ENCODE peak calls at places on chromosomes 12 and 14, in seven cellular contexts. W is HCT116, P is astrocyte, L is SK-N-SH, B is PC-3, T is GM23248, J is fibroblast of lung. Q is an unnamed sample.
A peak's percentile ranks its signal among the peaks of the same experiment; 100 is the strongest.

GRCh38 chr12:112198120-112198733 is 72.9 kb downstream of the TRAFD1 start:
- DNase-seq in J (peak; percentile 61), B (peak; percentile 82), L (peak; percentile 78), W (peak; percentile 41), P (peak; percentile 19), T (peak; percentile 70), Q (peak; percentile 17)

GRCh38 chr12:51951843-51952722 is 584 bp downstream of the ACVR1B start:
- DNase-seq in L (peak; percentile 30), B (peak; percentile 11), W (no peak), P (no peak), J (no peak), T (peak; percentile 49), Q (no peak)

GRCh38 chr14:63992858-63993257 is 140.1 kb downstream of the SYNE2 start:
- DNase-seq in J (no peak), B (no peak), P (no peak), T (no peak), L (no peak), W (no peak), Q (peak; percentile 86)

GRCh38 chr14:28773917-28774691 is 7.5 kb downstream of the FOXG1 start:
- DNase-seq in J (peak; percentile 55), P (peak; percentile 36), B (no peak), W (no peak), T (peak; percentile 73), L (no peak), Q (no peak)

GRCh38 chr12:71870409-71870808 is 30.9 kb downstream of the TBC1D15 start:
- DNase-seq in J (no peak), T (no peak), B (no peak), L (no peak), P (no peak), W (no peak), Q (no peak)

GRCh38 chr12:21239866-21240265 is 94.9 kb downstream of the SLCO1A2 start:
- DNase-seq in J (no peak), L (no peak), W (no peak), B (no peak), P (no peak), T (no peak), Q (peak; percentile 4)

GRCh38 chr12:51482808-51483532 is 58.3 kb downstream of the SLC4A8 start:
- DNase-seq in B (no peak), J (peak; percentile 1), L (no peak), T (no peak), P (no peak), W (no peak), Q (no peak)

GRCh38 chr12:43312991-43313505 is 239.0 kb downstream of the ADAMTS20 start:
- DNase-seq in L (no peak), W (no peak), P (peak; percentile 53), T (no peak), B (no peak), J (no peak), Q (no peak)

GRCh38 chr12:54442071-54442470 is 23.0 kb upstream of the ITGA5 start:
- DNase-seq in J (no peak), L (no peak), P (no peak), B (no peak), T (no peak), W (no peak), Q (no peak)
- H3K27ac ChIP-seq in J (no peak overlapping the region), L (no peak overlapping the region), P (no peak overlapping the region), B (no peak overlapping the region), T (no peak overlapping the region), W (no peak overlapping the region), Q (no peak overlapping the region)

DNA sequence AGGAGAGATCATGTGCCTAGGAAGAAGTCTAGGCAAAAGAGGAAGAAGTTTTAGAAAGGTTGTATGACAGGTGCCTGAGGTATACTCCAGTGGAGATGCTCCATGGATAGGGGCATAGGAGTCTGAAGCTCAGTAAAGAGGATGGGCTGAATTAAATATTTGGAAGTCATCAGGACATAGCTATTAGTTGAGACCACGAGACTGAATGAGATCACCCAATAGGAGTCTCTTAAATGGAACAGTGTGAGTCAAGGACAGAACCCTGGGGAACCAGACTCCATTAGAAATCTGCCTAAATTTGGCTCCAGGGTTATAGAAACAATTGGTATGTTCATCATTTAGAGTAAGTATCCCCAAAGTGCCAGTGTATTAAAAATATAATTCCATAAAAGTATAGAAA is 172.6 kb downstream of the PRKCH start:
- DNase-seq in L (no peak), W (no peak), B (no peak), T (peak; percentile 58), P (no peak), J (no peak), Q (no peak)
- H3K4me3 ChIP-seq in L (no peak overlapping the region), W (no peak overlapping the region), B (no peak overlapping the region), T (no peak overlapping the region), P (no peak overlapping the region), J (no peak overlapping the region), Q (no peak overlapping the region)

GRCh38 chr12:68749861-68750260 is 3.9 kb downstream of the SLC35E3 start:
- DNase-seq in W (no peak), B (no peak), L (no peak), J (no peak), P (no peak), T (no peak), Q (no peak)

GRCh38 chr12:68749443-68749842 is 3.5 kb downstream of the SLC35E3 start:
- DNase-seq in P (no peak), L (no peak), B (no peak), W (no peak), T (no peak), J (no peak), Q (no peak)

GRCh38 chr12:68746572-68747180 is 700 bp downstream of the SLC35E3 start:
- DNase-seq in L (peak; percentile 68), T (peak; percentile 91), P (peak; percentile 45), W (no peak), B (peak; percentile 68), J (peak; percentile 70), Q (peak; percentile 74)

GRCh38 chr12:68745904-68746571 is at the start of gene SLC35E3:
- DNase-seq in B (peak; percentile 92), P (peak; percentile 69), L (peak; percentile 96), W (peak; percentile 68), T (peak; percentile 98), J (peak; percentile 83), Q (peak; percentile 89)

DNA sequence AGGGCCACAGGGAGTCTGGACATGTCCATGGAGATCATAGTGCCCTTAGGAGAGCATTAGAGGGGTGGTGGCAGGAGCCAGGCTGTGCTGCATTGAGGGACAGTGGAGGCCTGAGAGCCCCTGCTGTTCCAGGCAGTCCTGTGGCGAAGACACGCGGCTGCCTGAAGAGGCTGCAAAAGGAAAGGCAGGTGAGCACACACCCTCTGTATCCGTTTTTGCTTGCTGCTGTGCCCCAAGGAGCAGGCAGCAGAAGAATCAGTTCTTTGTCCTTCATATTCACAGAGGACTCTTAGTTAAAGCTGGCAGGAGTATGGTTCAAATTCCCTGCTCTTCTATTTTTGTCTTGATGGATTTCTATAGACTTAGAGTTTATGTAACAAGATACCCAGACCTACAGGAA is 4.5 kb downstream of the SLC35E3 start:
- DNase-seq in P (no peak), B (no peak), T (no peak), W (no peak), J (no peak), L (no peak), Q (peak; percentile 14)
- H3K9ac ChIP-seq in P (no peak overlapping the region), B (no peak overlapping the region), T (no peak overlapping the region), W (no peak overlapping the region), J (no peak overlapping the region), L (no peak overlapping the region), Q (no peak overlapping the region)

GRCh38 chr12:7079826-7080125 is 12.5 kb downstream of the C1R start:
- DNase-seq in L (no peak), B (peak; percentile 30), T (peak; percentile 84), J (peak; percentile 67), W (no peak), P (peak; percentile 40), Q (peak; percentile 82)
- H3K27ac ChIP-seq in L (no peak overlapping the region), B (peak overlapping the region; percentile 59), T (peak overlapping the region; percentile 91), J (peak overlapping the region; percentile 82), W (no peak overlapping the region), P (peak overlapping the region; percentile 58), Q (peak overlapping the region; percentile 83)

GRCh38 chr14:49853572-49854375 is 1.2 kb upstream of the NEMF start:
- DNase-seq in B (peak; percentile 95), T (peak; percentile 94), J (peak; percentile 86), P (peak; percentile 64), W (peak; percentile 90), L (peak; percentile 69), Q (peak; percentile 69)

GRCh38 chr14:49858383-49858782 is 5.8 kb upstream of the NEMF start:
- DNase-seq in P (no peak), J (no peak), W (no peak), T (no peak), L (no peak), B (no peak), Q (no peak)

GRCh38 chr14:49860988-49861387 is 8.4 kb upstream of the NEMF start:
- DNase-seq in J (no peak), L (no peak), W (no peak), B (no peak), T (peak; percentile 11), P (no peak), Q (no peak)

GRCh38 chr14:49861581-49861922 is 9.0 kb upstream of the NEMF start:
- DNase-seq in T (peak; percentile 86), P (peak; percentile 76), L (peak; percentile 36), B (peak; percentile 68), W (no peak), J (peak; percentile 94), Q (peak; percentile 64)

DNA sequence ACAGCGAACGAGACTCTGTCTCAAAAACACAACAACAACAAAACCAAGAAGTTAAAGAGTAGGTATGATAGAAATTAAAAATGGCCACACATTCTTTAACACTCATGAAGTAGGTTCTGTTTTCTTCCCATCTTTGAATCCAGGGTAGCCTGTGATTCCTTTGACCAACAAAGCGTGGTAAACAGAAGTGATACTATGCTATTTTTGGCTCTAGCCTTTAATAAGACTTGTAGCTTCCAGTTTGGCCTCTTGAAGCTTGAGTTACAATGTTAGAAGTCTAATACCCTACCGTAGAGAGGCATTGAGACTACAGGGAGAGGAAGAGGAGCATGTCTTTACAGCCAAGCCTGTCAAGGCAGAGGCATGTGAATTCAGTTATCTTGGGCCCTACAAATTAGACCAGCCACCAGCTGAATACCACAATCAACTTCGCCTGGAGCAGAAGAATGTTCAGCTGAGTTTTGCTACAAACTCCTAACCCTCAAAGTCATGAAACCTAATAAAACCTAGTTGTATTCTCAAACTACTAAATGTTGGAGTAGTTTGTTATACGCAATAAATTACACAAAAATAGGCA is 4.9 kb upstream of the NEMF start:
- DNase-seq in T (no peak), W (no peak), B (no peak), L (no peak), P (no peak), J (no peak), Q (no peak)
- H3K4me3 ChIP-seq in T (no peak overlapping the region), W (no peak overlapping the region), B (no peak overlapping the region), L (no peak overlapping the region), P (no peak overlapping the region), J (no peak overlapping the region), Q (no peak overlapping the region)

DNA sequence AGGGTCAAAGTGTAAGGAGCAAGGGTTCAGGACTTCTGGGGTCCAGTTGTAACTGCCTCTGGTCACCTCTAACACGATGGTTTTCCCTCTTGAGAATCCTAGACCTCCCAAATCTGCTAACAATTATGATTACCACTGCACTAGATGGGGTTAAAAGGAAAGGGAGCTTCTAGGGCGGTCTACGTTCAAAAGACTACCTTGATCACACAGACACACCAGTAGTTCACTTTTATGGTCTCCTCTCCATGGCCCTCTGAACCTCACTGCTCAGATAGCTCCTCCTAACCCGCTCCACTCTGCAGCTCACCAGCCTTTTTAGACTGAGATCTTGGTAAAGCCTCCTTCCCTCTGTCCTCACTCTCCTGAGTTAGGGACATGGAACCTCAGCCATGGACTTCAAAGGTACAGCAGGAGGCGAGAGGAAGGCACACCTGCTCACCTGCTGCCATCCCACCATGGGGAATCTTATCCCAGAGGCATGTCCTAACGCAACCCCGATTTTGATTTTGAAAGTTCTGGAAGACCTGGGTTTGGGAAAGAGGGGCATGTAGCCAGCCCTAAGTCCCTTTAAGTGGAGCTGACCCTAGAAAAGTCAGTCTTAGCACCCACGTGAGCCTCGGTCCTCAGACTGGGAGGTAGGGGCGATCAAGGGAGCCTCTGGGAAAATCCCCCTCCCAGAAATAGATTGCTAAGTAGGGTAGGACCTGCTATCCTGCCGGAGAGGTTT is 1.4 kb downstream of the ZNF219 start:
- DNase-seq in W (no peak), J (no peak), P (no peak), T (no peak), B (no peak), L (peak; percentile 14), Q (no peak)
- H3K9ac ChIP-seq in W (no peak overlapping the region), J (no peak overlapping the region), P (no peak overlapping the region), T (no peak overlapping the region), B (no peak overlapping the region), L (no peak overlapping the region), Q (peak overlapping the region; percentile 41)

Q was measured in mammary epithelial cell.